ENCODE peak calls at places on chromosomes 2 and 18, in eight cellular contexts. H, C, G, O, S, J, D and R are unnamed samples.

GRCh38 chr2:23377772-23378171 is 7.2 kb upstream of the KLHL29 start:
- DNase-seq in G (no peak), D (no peak), C (no peak), O (no peak), S (no peak), J (no peak), H (peak; percentile 22), R (no peak)

GRCh38 chr18:48161911-48162698 is 231.6 kb upstream of the SMAD2 start:
- DNase-seq in J (no peak), S (no peak), H (no peak), C (no peak), G (no peak), O (peak; percentile 92), D (no peak), R (no peak)

GRCh38 chr2:212977149-212977548 is 174.3 kb downstream of the IKZF2 start:
- DNase-seq in S (no peak), H (no peak), C (no peak), O (no peak), G (no peak), J (no peak), D (no peak), R (no peak)

GRCh38 chr18:58195278-58195721 is 151.3 kb downstream of the NEDD4L start:
- DNase-seq in O (peak; percentile 85), D (no peak), G (peak; percentile 27), J (peak; percentile 30), C (no peak), H (no peak), S (peak; percentile 8), R (no peak)

GRCh38 chr2:98908909-98909308 is 27.1 kb downstream of the CRACDL start:
- DNase-seq in H (peak; percentile 37), C (no peak), G (no peak), O (no peak), J (no peak), S (no peak), D (no peak), R (no peak)

GRCh38 chr18:63405986-63406385 is 16.3 kb downstream of the VPS4B start:
- DNase-seq in S (no peak), C (no peak), G (no peak), H (no peak), J (no peak), O (no peak), D (no peak), R (no peak)

GRCh38 chr2:45678791-45679348 is 27.4 kb downstream of the PRKCE start:
- DNase-seq in D (no peak), O (no peak), S (no peak), C (no peak), G (no peak), H (no peak), J (no peak), R (no peak)

GRCh38 chr2:10141736-10142639 is 19.4 kb downstream of the RRM2 start:
- DNase-seq in G (peak; percentile 63), H (no peak), J (no peak), S (peak; percentile 9), O (peak; percentile 18), D (no peak), C (no peak), R (no peak)

GRCh38 chr18:80034852-80035406 is 695 bp downstream of the RBFA start:
- DNase-seq in C (no peak), D (no peak), S (no peak), G (no peak), H (peak; percentile 9), O (peak; percentile 37), J (no peak), R (no peak)

GRCh38 chr18:22683196-22683676 is 249.9 kb upstream of the RBBP8 start:
- DNase-seq in C (peak; percentile 74), S (no peak), H (peak; percentile 77), D (no peak), G (peak; percentile 52), J (no peak), O (peak; percentile 99), R (no peak)

GRCh38 chr18:13372405-13372995 is 153.9 kb downstream of the LDLRAD4 start:
- DNase-seq in C (no peak), O (no peak), H (no peak), G (peak; percentile 55), S (no peak), J (no peak), D (no peak), R (no peak)

GRCh38 chr2:27264753-27265535 is 2.1 kb upstream of the SLC30A3 start:
- DNase-seq in H (peak; percentile 63), D (peak; percentile 58), J (peak; percentile 80), C (no peak), O (peak; percentile 50), S (peak; percentile 46), G (peak; percentile 75), R (no peak)

GRCh38 chr2:7530001-7530400 is 612.8 kb downstream of the RNF144A start:
- DNase-seq in O (no peak), S (no peak), D (no peak), C (no peak), G (no peak), J (no peak), H (no peak), R (no peak)

GRCh38 chr18:76821875-76822509 is 365 bp upstream of the ZNF236 start:
- DNase-seq in C (no peak), O (peak; percentile 60), G (peak; percentile 95), H (peak; percentile 65), J (peak; percentile 82), S (peak; percentile 45), D (peak; percentile 61), R (peak; percentile 41)

GRCh38 chr2:209977386-209978239 is 24.8 kb upstream of the RPE start:
- DNase-seq in D (no peak), O (no peak), G (peak; percentile 31), S (no peak), H (peak; percentile 42), C (peak; percentile 4), J (peak; percentile 49), R (no peak)

GRCh38 chr18:36831139-36831538 is 2.2 kb downstream of the KIAA1328 start:
- DNase-seq in C (no peak), G (no peak), D (no peak), J (no peak), S (no peak), H (peak; percentile 24), O (no peak), R (no peak)

GRCh38 chr2:240134466-240134865 is 1.6 kb downstream of the COPS9 start:
- DNase-seq in C (no peak), J (no peak), D (no peak), G (no peak), S (no peak), H (no peak), O (no peak), R (no peak)